ENCODE peak calls at places on chromosomes 7 and 10, in ten cellular contexts. R, F, B, N, W, V, H, Q, I and U are unnamed samples.
A peak's percentile ranks its signal among the peaks of the same experiment; 100 is the strongest.

GRCh38 chr7:91710896-91711295 is 169.6 kb downstream of the MTERF1 start:
- DNase-seq in B (no peak), Q (no peak), N (no peak), W (no peak), H (no peak), I (no peak), R (no peak), F (no peak), V (no peak), U (no peak)

GRCh38 chr10:22335204-22335956 is 9.9 kb upstream of the SPAG6 start:
- DNase-seq in V (peak; percentile 81), N (peak; percentile 72), Q (peak; percentile 24), F (peak; percentile 43), W (peak; percentile 71), B (no peak), R (no peak), I (peak; percentile 62), H (peak; percentile 86), U (peak; percentile 65)

GRCh38 chr10:31171402-31172120 is 139.9 kb upstream of the ZNF438 start:
- DNase-seq in V (no peak), W (no peak), R (no peak), B (no peak), H (peak; percentile 10), Q (no peak), N (no peak), F (no peak), I (no peak), U (no peak)

GRCh38 chr10:7293378-7293920 is 117.4 kb downstream of the SFMBT2 start:
- DNase-seq in I (no peak), B (no peak), W (no peak), H (no peak), N (no peak), F (no peak), Q (no peak), R (no peak), V (no peak), U (no peak)

GRCh38 chr10:101716891-101717659 is 22.1 kb upstream of the FBXW4 start:
- DNase-seq in F (no peak), V (no peak), B (no peak), W (no peak), H (no peak), N (no peak), Q (peak; percentile 8), I (no peak), R (no peak), U (no peak)

GRCh38 chr7:88324699-88325098 is 18.0 kb upstream of the STEAP4 start:
- DNase-seq in H (no peak), R (no peak), B (no peak), V (no peak), I (no peak), N (no peak), W (no peak), F (no peak), Q (no peak), U (no peak)

GRCh38 chr7:142153400-142153799 is 41.9 kb downstream of the MGAM2 start:
- DNase-seq in W (no peak), I (no peak), V (no peak), N (no peak), F (no peak), H (peak; percentile 38), Q (peak; percentile 22), R (no peak), B (no peak), U (no peak)

GRCh38 chr10:118026936-118027335 is 19.8 kb downstream of the RAB11FIP2 start:
- DNase-seq in H (no peak), B (no peak), Q (no peak), N (no peak), W (no peak), R (no peak), I (no peak), F (no peak), V (no peak), U (no peak)

GRCh38 chr10:129759214-129760002 is 204.7 kb downstream of the EBF3 start:
- DNase-seq in V (peak; percentile 63), H (no peak), I (no peak), W (peak; percentile 30), N (peak; percentile 53), Q (no peak), R (no peak), B (no peak), F (no peak), U (no peak)

GRCh38 chr7:29106128-29106988 is 40.0 kb downstream of the CPVL start:
- DNase-seq in W (no peak), F (peak; percentile 50), R (peak; percentile 51), Q (peak; percentile 54), B (no peak), H (peak; percentile 77), N (no peak), V (no peak), I (no peak), U (no peak)

GRCh38 chr7:70585071-70585470 is 546.9 kb upstream of the GALNT17 start:
- DNase-seq in I (no peak), N (no peak), Q (no peak), B (no peak), H (no peak), R (no peak), V (no peak), W (no peak), F (no peak), U (peak; percentile 1)

GRCh38 chr7:75915416-75916156 is 631 bp downstream of the POR start:
- DNase-seq in Q (no peak), H (peak; percentile 55), R (peak; percentile 45), N (peak; percentile 77), W (no peak), V (peak; percentile 82), B (no peak), F (peak; percentile 39), I (no peak), U (no peak)

GRCh38 chr10:119059557-119059956 is 21.1 kb downstream of the EIF3A start:
- DNase-seq in H (no peak), I (no peak), V (no peak), B (no peak), R (no peak), W (no peak), F (no peak), N (no peak), Q (no peak), U (no peak)

GRCh38 chr7:43668035-43668434 is 61.3 kb downstream of the COA1 start:
- DNase-seq in B (no peak), I (no peak), W (no peak), H (no peak), F (no peak), R (no peak), Q (no peak), V (no peak), N (no peak), U (no peak)

GRCh38 chr10:26214538-26215461 is 1.8 kb upstream of the GAD2 start:
- DNase-seq in V (no peak), N (no peak), I (no peak), R (no peak), H (no peak), Q (no peak), W (no peak), B (no peak), F (no peak), U (no peak)

GRCh38 chr10:84415539-84416244 is 87.3 kb downstream of the CCSER2 start:
- DNase-seq in V (no peak), R (no peak), Q (peak; percentile 19), N (no peak), F (no peak), B (no peak), I (peak; percentile 66), H (no peak), W (peak; percentile 49), U (no peak)

GRCh38 chr10:84412482-84412881 is 84.1 kb downstream of the CCSER2 start:
- DNase-seq in Q (no peak), B (no peak), N (no peak), I (no peak), F (no peak), W (no peak), H (no peak), V (no peak), R (no peak), U (no peak)

DNA sequence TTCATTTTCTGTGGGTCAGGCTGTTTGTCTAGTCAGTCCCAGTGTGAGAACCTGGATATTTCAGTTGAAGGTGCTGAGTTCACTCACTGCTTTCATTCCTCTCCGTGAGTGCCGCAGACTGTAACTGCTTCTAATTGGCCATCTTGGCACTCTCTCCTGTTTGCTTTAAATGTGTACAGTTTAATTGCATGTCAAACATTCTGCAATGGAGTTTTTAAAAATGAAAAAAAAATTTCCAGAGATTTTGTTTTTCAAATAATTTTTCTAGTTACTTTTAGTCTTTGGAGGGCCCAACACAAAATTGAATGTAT is 87.8 kb downstream of the CCSER2 start:
- DNase-seq in H (no peak), N (no peak), W (no peak), B (no peak), V (no peak), I (no peak), F (no peak), R (no peak), Q (no peak), U (no peak)
- H3K9me3 ChIP-seq in H (peaks cover 9% of the 10 kb centered on the region), N (no peaks in the 10 kb centered on the region), W (peaks cover 14% of the 10 kb centered on the region), B (no peaks in the 10 kb centered on the region), V (no peaks in the 10 kb centered on the region), I (no peaks in the 10 kb centered on the region), F (no peaks in the 10 kb centered on the region), R (peaks cover 20% of the 10 kb centered on the region), Q (peaks cover 7% of the 10 kb centered on the region), U (peaks cover 26% of the 10 kb centered on the region)

GRCh38 chr7:158247758-158248487 is 339.7 kb downstream of the PTPRN2 start:
- DNase-seq in R (no peak), H (no peak), Q (no peak), F (no peak), N (peak; percentile 48), I (peak; percentile 21), V (no peak), W (no peak), B (no peak), U (no peak)
- H3K9me3 ChIP-seq in R (peaks cover 19% of the 10 kb centered on the region), H (no peaks in the 10 kb centered on the region), Q (peaks cover 65% of the 10 kb centered on the region), F (no peaks in the 10 kb centered on the region), N (no peaks in the 10 kb centered on the region), I (no peaks in the 10 kb centered on the region), V (no peaks in the 10 kb centered on the region), W (no peaks in the 10 kb centered on the region), B (peaks cover 11% of the 10 kb centered on the region), U (no peaks in the 10 kb centered on the region)

GRCh38 chr7:57646219-57646900 is 196.4 kb downstream of the ZNF716 start:
- DNase-seq in N (no peak), Q (no peak), B (no peak), W (no peak), F (no peak), R (no peak), V (no peak), I (no peak), H (no peak), U (no peak)
- H3K9me3 ChIP-seq in N (no peaks in the 10 kb centered on the region), Q (peaks cover 42% of the 10 kb centered on the region), B (peaks cover 8% of the 10 kb centered on the region), W (no peaks in the 10 kb centered on the region), F (no peaks in the 10 kb centered on the region), R (no peaks in the 10 kb centered on the region), V (peaks cover 5% of the 10 kb centered on the region), I (no peaks in the 10 kb centered on the region), H (no peaks in the 10 kb centered on the region), U (peaks cover 12% of the 10 kb centered on the region)

GRCh38 chr7:159328096-159328495 is 183.4 kb upstream of the VIPR2 start:
- DNase-seq in N (no peak), Q (no peak), B (no peak), R (no peak), F (no peak), V (no peak), I (no peak), H (no peak), W (no peak), U (no peak)

DNA sequence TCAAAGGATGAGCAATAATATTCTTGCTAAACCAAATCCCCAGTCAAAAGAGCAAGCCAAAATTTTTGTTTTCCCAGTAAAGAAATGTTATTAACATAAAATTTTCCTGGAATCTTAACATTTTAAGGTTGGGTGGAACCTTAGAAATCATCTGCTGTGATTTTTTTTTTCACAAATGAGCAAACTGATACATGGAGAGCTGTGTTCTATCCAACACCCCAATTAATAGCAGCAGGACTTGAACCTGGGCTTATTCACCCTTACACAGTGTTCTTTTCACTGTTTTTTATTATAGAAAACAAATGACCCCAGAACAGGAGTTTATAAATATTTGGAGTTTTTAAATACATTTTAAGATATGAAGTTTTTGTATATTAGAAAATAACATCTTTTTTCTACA is 185.3 kb upstream of the VIPR2 start:
- DNase-seq in W (no peak), F (no peak), H (no peak), R (no peak), I (no peak), V (no peak), N (no peak), Q (no peak), B (no peak), U (no peak)
- H3K9me3 ChIP-seq in W (peaks cover 15% of the 10 kb centered on the region), F (peaks cover 5% of the 10 kb centered on the region), H (no peaks in the 10 kb centered on the region), R (peaks cover 4% of the 10 kb centered on the region), I (peaks cover 7% of the 10 kb centered on the region), V (no peaks in the 10 kb centered on the region), N (peaks cover 10% of the 10 kb centered on the region), Q (peaks cover 9% of the 10 kb centered on the region), B (peaks cover 21% of the 10 kb centered on the region), U (peaks cover 20% of the 10 kb centered on the region)